ENCODE peak calls at places on chromosome 15, in seven cellular contexts. K is Caki2; L is GM03348; O is T-helper 2 cell; V is CD4-positive, CD25-positive, alpha-beta regulatory T cell; Y is DMS 273 treated with DMSO at 0.1 percent for 48 hours; P is pons. G is an unnamed sample.

GRCh38 chr15:89506026-89506686 is 9.8 kb upstream of the RHCG start:
- DNase-seq in L (no peak), V (no peak), K (no peak), Y (no peak), P (no peak), O (no peak), G (no peak)

GRCh38 chr15:57591822-57592367 is at the start of gene MYZAP:
- DNase-seq in P (no peak), L (peak), K (peak), Y (no peak), V (peak), O (no peak), G (peak)

GRCh38 chr15:89743594-89743993 is 7.5 kb downstream of the MESP1 start:
- DNase-seq in O (no peak), L (no peak), V (no peak), P (no peak), K (no peak), Y (no peak), G (no peak)

GRCh38 chr15:84915011-84915958 is 30.8 kb downstream of the SLC28A1 start:
- DNase-seq in V (no peak), L (peak), P (no peak), Y (no peak), O (no peak), K (peak), G (peak)

GRCh38 chr15:64942356-64942755 is 30.7 kb downstream of the ANKDD1A start:
- DNase-seq in V (no peak), P (no peak), L (no peak), K (no peak), O (no peak), Y (no peak), G (no peak)

GRCh38 chr15:42087926-42088800 is 6.2 kb downstream of the PLA2G4D start:
- DNase-seq in K (no peak), O (no peak), L (no peak), Y (no peak), V (no peak), P (no peak), G (no peak)

GRCh38 chr15:64651573-64652260 is 123.7 kb downstream of the RBPMS2 start:
- DNase-seq in L (no peak), Y (no peak), K (peak), V (peak), P (no peak), O (peak), G (no peak)

GRCh38 chr15:67165653-67166260 is 88.7 kb downstream of the AAGAB start:
- DNase-seq in Y (no peak), K (no peak), V (no peak), P (peak), L (no peak), O (no peak), G (no peak)

G was measured in left ventricle myocardium superior.